ENCODE peak calls at places on chromosome 9, in five cellular contexts. L, K, E, M and Q are unnamed samples.

GRCh38 chr9:16171851-16172250 is 619.0 kb downstream of the CCDC171 start:
- DNase-seq in E (no peak), M (no peak), K (no peak), L (no peak), Q (no peak)

GRCh38 chr9:132087438-132088030 is 7.9 kb upstream of the MED27 start:
- DNase-seq in M (no peak), L (no peak), K (no peak), E (no peak), Q (no peak)

GRCh38 chr9:71120439-71121247 is 778 bp downstream of the TRPM3 start:
- DNase-seq in M (no peak), K (no peak), E (no peak), L (no peak), Q (no peak)

GRCh38 chr9:137297060-137297664 is 4.9 kb downstream of the NRARP start:
- DNase-seq in L (no peak), M (no peak), E (no peak), K (no peak), Q (no peak)

GRCh38 chr9:137973829-137974416 is 96.3 kb downstream of the CACNA1B start:
- DNase-seq in L (no peak), E (no peak), K (no peak), M (peak; percentile 35), Q (peak; percentile 36)

GRCh38 chr9:27602107-27602836 is 29.0 kb upstream of the C9orf72 start:
- DNase-seq in E (no peak), K (no peak), M (no peak), L (no peak), Q (no peak)

GRCh38 chr9:21267806-21268657 is 28.2 kb upstream of the IFNA14 start:
- DNase-seq in L (no peak), K (no peak), M (no peak), E (no peak), Q (no peak)

GRCh38 chr9:132552041-132552440 is 30.4 kb upstream of the BARHL1 start:
- DNase-seq in L (no peak), K (no peak), M (peak; percentile 57), E (no peak), Q (no peak)

GRCh38 chr9:117656007-117656406 is 48.2 kb upstream of the TLR4 start:
- DNase-seq in L (no peak), K (no peak), M (no peak), E (no peak), Q (no peak)

GRCh38 chr9:81308404-81308803 is 380.9 kb downstream of the TLE1 start:
- DNase-seq in K (no peak), M (no peak), L (no peak), E (peak; percentile 27), Q (no peak)

GRCh38 chr9:76688471-76689238 is 75.6 kb upstream of the PCA3 start:
- DNase-seq in M (no peak), L (no peak), E (no peak), K (no peak), Q (no peak)

GRCh38 chr9:5958273-5958672 is 57.2 kb downstream of the RANBP6 start:
- DNase-seq in M (no peak), E (no peak), L (no peak), K (no peak), Q (no peak)

GRCh38 chr9:14170973-14171596 is 142.9 kb downstream of the NFIB start:
- DNase-seq in K (no peak), L (no peak), E (peak; percentile 44), M (no peak), Q (no peak)

GRCh38 chr9:69455311-69455710 is 130.3 kb downstream of the ENTREP1 start:
- DNase-seq in E (no peak), M (no peak), L (no peak), K (no peak), Q (no peak)

GRCh38 chr9:83544002-83544698 is 5.9 kb upstream of the FRMD3 start:
- DNase-seq in E (peak; percentile 91), L (peak; percentile 8), M (no peak), K (no peak), Q (peak; percentile 61)

GRCh38 chr9:137656416-137656815 is 37.6 kb downstream of the EHMT1 start:
- DNase-seq in M (no peak), E (no peak), K (no peak), L (no peak), Q (no peak)

GRCh38 chr9:11335011-11335410 is 722.2 kb upstream of the PTPRD start:
- DNase-seq in M (no peak), K (no peak), L (no peak), E (no peak), Q (no peak)

GRCh38 chr9:73172811-73173210 is 21.1 kb downstream of the ANXA1 start:
- DNase-seq in E (no peak), K (no peak), L (no peak), M (no peak), Q (no peak)

GRCh38 chr9:113166039-113166438 is 15.2 kb downstream of the SLC31A2 start:
- DNase-seq in L (no peak), M (no peak), K (no peak), E (no peak), Q (no peak)

GRCh38 chr9:122051401-122052346 is 41.4 kb downstream of the TTLL11 start:
- DNase-seq in M (no peak), E (no peak), L (no peak), K (no peak), Q (no peak)

GRCh38 chr9:21677834-21678233 is 124.6 kb upstream of the MTAP start:
- DNase-seq in M (no peak), K (no peak), L (peak; percentile 99), E (no peak), Q (no peak)

GRCh38 chr9:98479967-98480847 is 224.8 kb upstream of the TBC1D2 start:
- DNase-seq in L (no peak), E (peak; percentile 86), K (no peak), M (no peak), Q (no peak)

GRCh38 chr9:77896269-77897245 is 135.1 kb downstream of the GNAQ start:
- DNase-seq in L (no peak), M (no peak), K (no peak), E (no peak), Q (no peak)

GRCh38 chr9:17216011-17216410 is 81.2 kb downstream of the CNTLN start:
- DNase-seq in M (no peak), E (no peak), L (no peak), K (no peak), Q (no peak)

GRCh38 chr9:128125575-128126354 is 1.8 kb downstream of the PTGES2 start:
- DNase-seq in K (no peak), L (no peak), E (no peak), M (peak; percentile 41), Q (no peak)

GRCh38 chr9:138022121-138022741 is 144.6 kb downstream of the CACNA1B start:
- DNase-seq in E (no peak), L (no peak), K (no peak), M (peak; percentile 54), Q (peak; percentile 18)

GRCh38 chr9:105447386-105447813 is 434 bp upstream of the FSD1L start:
- DNase-seq in M (no peak), K (no peak), E (peak; percentile 32), L (no peak), Q (no peak)

GRCh38 chr9:137085918-137086530 is 761 bp upstream of the MAN1B1 start:
- DNase-seq in M (no peak), E (peak; percentile 61), K (no peak), L (no peak), Q (peak; percentile 65)

GRCh38 chr9:127204771-127205470 is 59.7 kb upstream of the GARNL3 start:
- DNase-seq in L (no peak), M (no peak), E (peak; percentile 87), K (no peak), Q (no peak)

GRCh38 chr9:69076550-69076949 is 41.0 kb downstream of the FXN start:
- DNase-seq in E (no peak), M (no peak), K (no peak), L (no peak), Q (no peak)

GRCh38 chr9:101977614-101978210 is 239.3 kb upstream of the GRIN3A start:
- DNase-seq in L (no peak), M (no peak), K (no peak), E (peak; percentile 48), Q (no peak)

GRCh38 chr9:76927540-76928240 is 21.8 kb upstream of the PRUNE2 start:
- DNase-seq in M (no peak), K (no peak), L (no peak), E (peak; percentile 59), Q (no peak)